ENCODE peak calls at places on chromosomes 1 and 21, in ten cellular contexts. Y is anterior cingulate cortex, W is ACHN, D is lower leg skin, V is HCT116, E is fibroblast of lung, F is left colon, M is hippocampal formation, J is colonic mucosa, K is AG09319. C is an unnamed sample.

GRCh38 chr1:204190212-204191211 is 5.8 kb downstream of the KISS1 start:
- DNase-seq in E (peak; percentile 56), J (peak; percentile 70), M (no peak), W (peak; percentile 53), K (no peak), F (peak; percentile 73), Y (no peak), D (no peak), V (no peak), C (no peak)

GRCh38 chr1:214026985-214027384 is 39.2 kb downstream of the PROX1 start:
- DNase-seq in F (no peak), M (no peak), E (no peak), V (no peak), K (no peak), D (no peak), Y (no peak), J (no peak), W (no peak), C (no peak)

GRCh38 chr1:228827026-228827425 is 91.7 kb downstream of the RHOU start:
- DNase-seq in K (no peak), W (no peak), M (no peak), D (no peak), J (no peak), E (no peak), Y (no peak), F (no peak), V (no peak), C (no peak)

GRCh38 chr1:183438060-183438459 is 19.9 kb upstream of the NMNAT2 start:
- DNase-seq in E (no peak), D (no peak), Y (no peak), F (no peak), W (no peak), J (no peak), K (no peak), V (no peak), M (no peak), C (no peak)

GRCh38 chr1:228120351-228121091 is 11.4 kb upstream of the MRPL55 start:
- DNase-seq in E (peak; percentile 13), Y (no peak), F (no peak), J (no peak), W (no peak), D (no peak), V (no peak), K (no peak), M (no peak), C (no peak)

GRCh38 chr1:112011231-112011630 is 21.8 kb upstream of the KCND3 start:
- DNase-seq in Y (no peak), J (peak; percentile 20), D (no peak), K (no peak), W (no peak), F (no peak), E (peak; percentile 67), V (no peak), M (no peak), C (no peak)

GRCh38 chr1:58422436-58422835 is 124.1 kb downstream of the OMA1 start:
- DNase-seq in D (no peak), F (no peak), K (no peak), V (no peak), E (no peak), J (no peak), Y (no peak), W (no peak), M (no peak), C (no peak)

GRCh38 chr1:87402192-87403046 is 73.7 kb downstream of the LMO4 start:
- DNase-seq in J (no peak), Y (no peak), D (no peak), K (peak; percentile 62), M (no peak), E (peak; percentile 88), V (no peak), W (no peak), F (no peak), C (no peak)

GRCh38 chr1:90936731-90937130 is 85.1 kb downstream of the ZNF644 start:
- DNase-seq in J (no peak), M (no peak), Y (no peak), V (no peak), K (no peak), F (no peak), W (no peak), D (no peak), E (peak; percentile 42), C (no peak)

GRCh38 chr1:215517441-215517891 is 49.6 kb upstream of the KCTD3 start:
- DNase-seq in K (peak; percentile 25), J (no peak), M (no peak), E (peak; percentile 74), W (peak; percentile 29), V (peak; percentile 13), F (no peak), Y (no peak), D (peak; percentile 15), C (no peak)

GRCh38 chr1:22633697-22634463 is 2.5 kb upstream of the C1QA start:
- DNase-seq in J (no peak), K (no peak), W (no peak), V (no peak), Y (no peak), D (no peak), E (no peak), F (no peak), M (no peak), C (no peak)

GRCh38 chr21:45574081-45574501 is 31.9 kb upstream of the SLC19A1 start:
- DNase-seq in K (no peak), D (no peak), M (no peak), F (no peak), Y (no peak), V (no peak), E (no peak), W (no peak), J (no peak), C (no peak)

GRCh38 chr21:45414396-45415187 is 9.6 kb downstream of the COL18A1 start:
- DNase-seq in D (no peak), M (no peak), K (no peak), Y (no peak), V (no peak), J (no peak), E (no peak), F (no peak), W (no peak), C (no peak)

GRCh38 chr1:201476670-201477344 is 7.8 kb upstream of the PHLDA3 start:
- DNase-seq in F (no peak), M (no peak), D (no peak), Y (no peak), E (peak; percentile 66), K (no peak), J (no peak), V (no peak), W (peak; percentile 40), C (no peak)

GRCh38 chr1:157194739-157195520 is 56.7 kb upstream of the ETV3 start:
- DNase-seq in E (no peak), V (no peak), W (no peak), D (no peak), Y (no peak), J (no peak), M (no peak), F (no peak), K (no peak), C (no peak)

GRCh38 chr21:15273244-15273643 is 208.4 kb upstream of the NRIP1 start:
- DNase-seq in V (no peak), W (no peak), J (no peak), Y (no peak), E (no peak), K (no peak), F (no peak), D (no peak), M (no peak), C (no peak)

GRCh38 chr1:110485725-110486124 is 33.2 kb downstream of the KCNA10 start:
- DNase-seq in J (no peak), E (no peak), W (no peak), Y (no peak), K (no peak), V (no peak), D (no peak), F (no peak), M (no peak), C (no peak)

GRCh38 chr21:26191609-26192008 is 21.0 kb upstream of the APP start:
- DNase-seq in F (no peak), M (no peak), K (no peak), E (no peak), D (no peak), J (no peak), Y (no peak), W (no peak), V (no peak), C (no peak)

GRCh38 chr1:7781923-7782495 is 2.1 kb upstream of the PER3 start:
- DNase-seq in K (no peak), E (no peak), V (no peak), D (no peak), W (no peak), F (peak; percentile 29), M (no peak), Y (no peak), J (no peak), C (no peak)

GRCh38 chr1:25576459-25577150 is 33.2 kb downstream of the LDLRAP1 start:
- DNase-seq in M (no peak), W (no peak), J (no peak), K (no peak), Y (no peak), V (no peak), D (no peak), E (no peak), F (no peak), C (no peak)